ENCODE peak calls at places on chromosomes 5 and 9, in five cellular contexts. Z is fibroblast of villous mesenchyme, T is ovary, I is AG09309, W is IMR-90. R is an unnamed sample.

GRCh38 chr5:58454025-58454424 is 5.9 kb downstream of the PLK2 start:
- DNase-seq in I (no peak), Z (no peak), T (no peak), W (no peak), R (no peak)

GRCh38 chr5:127684722-127685467 is 18.3 kb upstream of the CCDC192 start:
- DNase-seq in W (no peak), T (no peak), I (no peak), Z (no peak), R (no peak)

GRCh38 chr5:2295476-2295875 is 412.8 kb upstream of the IRX4 start:
- DNase-seq in T (no peak), W (no peak), I (no peak), Z (no peak), R (no peak)

GRCh38 chr9:12875216-12875615 is 100.4 kb downstream of the LURAP1L start:
- DNase-seq in W (peak), Z (no peak), T (no peak), I (no peak), R (no peak)

GRCh38 chr5:74127377-74128338 is 501.7 kb downstream of the ARHGEF28 start:
- DNase-seq in I (no peak), Z (peak), W (peak), T (no peak), R (peak)

GRCh38 chr5:79418276-79418675 is 95.7 kb downstream of the HOMER1 start:
- DNase-seq in I (no peak), Z (no peak), T (no peak), W (no peak), R (peak)

GRCh38 chr9:1870915-1871314 is 144.2 kb upstream of the SMARCA2 start:
- DNase-seq in W (no peak), Z (no peak), I (no peak), T (no peak), R (no peak)

GRCh38 chr5:124952079-124952478 is 205.6 kb upstream of the ZNF608 start:
- DNase-seq in W (peak), Z (peak), I (no peak), T (no peak), R (no peak)

GRCh38 chr9:111198936-111199335 is 131.1 kb downstream of the OR2K2 start:
- DNase-seq in I (no peak), W (peak), Z (no peak), T (no peak), R (peak)

GRCh38 chr9:35335164-35335563 is 154.7 kb upstream of the RUSC2 start:
- DNase-seq in I (no peak), Z (no peak), W (peak), T (no peak), R (peak)

GRCh38 chr5:14457475-14457874 is 124.1 kb upstream of the OTULINL start:
- DNase-seq in T (no peak), W (no peak), Z (no peak), I (no peak), R (no peak)

GRCh38 chr5:138900281-138900965 is 25.3 kb upstream of the LRRTM2 start:
- DNase-seq in T (no peak), W (peak), I (no peak), Z (peak), R (peak)

GRCh38 chr5:131536211-131536826 is 98.7 kb downstream of the RAPGEF6 start:
- DNase-seq in T (no peak), I (no peak), Z (peak), W (peak), R (peak)

GRCh38 chr9:87324613-87325194 is 173.0 kb upstream of the DAPK1 start:
- DNase-seq in Z (peak), I (no peak), W (peak), T (no peak), R (peak)

GRCh38 chr5:109917966-109918365 is 228.2 kb downstream of the MAN2A1 start:
- DNase-seq in I (no peak), W (no peak), T (no peak), Z (no peak), R (no peak)

GRCh38 chr9:136952876-136953770 is 1.1 kb downstream of the LCN12 start:
- DNase-seq in W (no peak), Z (no peak), I (no peak), T (peak), R (no peak)

GRCh38 chr9:128921881-128922763 is 1.3 kb downstream of the PHYHD1 start:
- DNase-seq in I (no peak), T (peak), W (peak), Z (peak), R (peak)

GRCh38 chr5:170681013-170681433 is 102.5 kb upstream of the GABRP start:
- DNase-seq in I (no peak), T (no peak), Z (peak), W (peak), R (peak)

GRCh38 chr9:98772364-98773155 is 23.8 kb downstream of the ANKS6 start:
- DNase-seq in W (no peak), I (no peak), T (no peak), Z (no peak), R (no peak)

GRCh38 chr9:89236955-89237573 is 58.4 kb upstream of the SHC3 start:
- DNase-seq in Z (no peak), I (no peak), W (no peak), T (no peak), R (no peak)
- TF ChIP-seq CTCF in Z (no peak), I (no peak), W (no peak), T (no peak), R (no peak)

DNA sequence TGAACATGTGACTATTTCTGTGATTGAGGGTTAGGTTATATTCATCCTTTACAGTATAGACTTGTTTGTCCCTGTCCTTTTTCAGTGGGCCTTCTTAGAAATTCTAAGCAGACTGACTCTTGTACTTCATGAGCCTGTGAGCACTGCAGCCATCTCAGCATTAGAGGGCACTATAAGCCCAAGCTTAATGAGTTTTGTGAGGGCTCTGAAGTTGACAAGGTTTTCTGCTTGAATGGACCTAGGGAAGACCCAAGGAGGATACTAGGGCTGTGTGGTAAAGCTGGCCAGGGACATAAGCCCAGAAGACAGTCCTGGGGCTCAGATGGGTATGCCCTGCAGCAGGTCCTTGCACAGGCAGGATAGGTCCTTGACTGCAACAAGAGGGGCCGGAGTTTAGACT is 126.5 kb downstream of the MRPS30 start:
- DNase-seq in I (no peak), Z (no peak), W (no peak), T (no peak), R (no peak)
- TF ChIP-seq CTCF in I (no peak), Z (no peak), W (no peak), T (no peak), R (no peak)

DNA sequence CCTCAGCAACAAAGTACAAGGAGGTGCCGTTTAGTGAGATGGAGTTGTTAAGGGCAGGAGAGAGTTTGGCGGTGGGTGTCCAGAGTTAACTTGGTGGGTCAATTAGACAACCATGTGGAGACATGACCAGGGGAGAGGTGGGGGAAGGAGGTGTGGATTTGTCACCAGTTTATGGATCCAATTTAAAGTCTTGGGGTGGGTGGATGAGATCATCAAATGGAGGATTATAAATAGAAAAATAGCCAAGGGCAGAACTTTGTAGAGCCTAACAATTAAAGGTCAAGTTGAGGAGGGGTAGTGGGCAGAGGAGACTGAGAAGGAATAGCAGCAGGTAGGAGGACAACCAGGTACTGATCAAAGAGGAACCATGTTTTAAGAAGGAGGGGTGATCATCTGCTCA is 108.7 kb upstream of the IL12B start:
- DNase-seq in T (no peak), W (no peak), Z (no peak), I (no peak), R (no peak)
- TF ChIP-seq CTCF in T (no peak), W (no peak), Z (no peak), I (no peak), R (no peak)

GRCh38 chr5:86986837-86987236 is 280.8 kb upstream of the RASA1 start:
- DNase-seq in Z (no peak), T (no peak), I (no peak), W (no peak), R (no peak)
- TF ChIP-seq CTCF in Z (no peak), T (no peak), I (no peak), W (no peak), R (no peak)

DNA sequence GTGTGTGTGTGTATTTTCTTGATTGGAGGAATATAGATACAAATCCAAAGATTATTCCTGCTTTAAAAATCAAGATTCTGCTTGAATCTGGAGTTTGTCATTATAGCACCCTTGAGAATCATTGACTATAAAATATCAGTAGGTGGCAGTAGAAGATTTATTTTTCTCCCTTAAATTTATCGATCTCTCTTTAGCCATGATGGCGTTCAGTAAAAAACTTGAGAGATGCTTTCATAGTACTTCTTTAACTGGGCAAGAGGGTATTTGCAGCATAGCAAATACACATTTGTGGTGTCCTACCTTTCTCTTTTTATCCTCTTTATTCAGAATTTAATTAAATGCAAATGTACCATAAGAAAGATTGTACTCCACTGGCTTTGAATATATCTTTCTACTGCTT is 307.7 kb downstream of the ADGRV1 start:
- DNase-seq in I (peak), W (peak), Z (peak), T (no peak), R (peak)
- TF ChIP-seq CTCF in I (peak), W (peak), Z (peak), T (peak), R (peak)

GRCh38 chr5:59660737-59661136 is 232.8 kb downstream of the PDE4D start:
- DNase-seq in W (peak), Z (peak), I (no peak), T (no peak), R (peak)
- TF ChIP-seq CTCF in W (peak), Z (peak), I (peak), T (no peak), R (peak)

DNA sequence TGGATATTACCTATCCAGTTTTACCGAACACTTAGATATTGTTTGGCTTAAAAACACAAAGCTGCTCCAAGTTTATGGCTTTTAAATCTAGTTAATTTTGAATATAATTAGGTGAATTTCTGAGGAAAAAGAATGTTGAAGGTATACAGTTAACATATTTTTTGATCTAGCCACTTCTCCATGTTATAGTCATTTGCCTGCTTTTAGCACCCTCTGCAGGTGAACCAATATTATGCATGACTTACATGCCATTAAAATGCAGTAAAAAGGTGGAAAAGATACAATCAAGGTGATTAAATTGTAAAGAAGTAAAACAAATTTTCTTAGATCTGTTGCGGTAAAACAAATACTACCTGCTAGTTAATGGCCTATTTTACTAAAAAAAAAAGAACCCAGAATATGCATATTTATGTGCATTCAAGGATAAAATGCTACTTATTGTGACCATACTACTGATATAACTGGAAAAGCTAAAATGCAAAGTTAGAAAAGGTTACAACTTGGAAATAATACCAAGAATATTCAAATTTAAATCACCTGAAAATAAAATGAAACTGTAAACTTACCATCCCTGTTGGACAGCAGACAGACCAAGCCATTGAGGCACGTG is 132.1 kb downstream of the AP3B1 start:
- DNase-seq in W (peak), I (peak), T (no peak), Z (peak), R (peak)
- TF ChIP-seq CTCF in W (peak), I (peak), T (no peak), Z (peak), R (peak)

R was measured in cardiac fibroblast.